ENCODE peak calls at places on chromosomes 2 and 18, in seven cellular contexts. U is GF-D8, X is GM10248, G is DND-41, O is lower leg skin, T is WTC11, Z is NCI-H1105 treated with DMSO at 0.1 percent for 48 hours. F is an unnamed sample.

GRCh38 chr2:72004976-72005375 is 142.7 kb downstream of the CYP26B1 start:
- DNase-seq in U (no peak), G (no peak), O (no peak), T (no peak), X (no peak), Z (no peak), F (peak; percentile 59)

GRCh38 chr2:219460424-219460926 is 25.8 kb downstream of the SPEG start:
- DNase-seq in X (no peak), T (peak; percentile 69), O (no peak), Z (no peak), U (no peak), G (no peak), F (peak; percentile 92)

GRCh38 chr18:44700652-44701051 is 20.0 kb downstream of the SETBP1 start:
- DNase-seq in G (no peak), U (no peak), X (peak; percentile 38), Z (no peak), T (no peak), O (no peak), F (no peak)

GRCh38 chr18:49023938-49024341 is 73.2 kb upstream of the SMAD7 start:
- DNase-seq in X (no peak), Z (no peak), G (no peak), O (peak; percentile 6), U (no peak), T (no peak), F (peak; percentile 37)

GRCh38 chr2:150487537-150488429 is at the start of gene RND3:
- DNase-seq in O (peak; percentile 99), U (no peak), T (peak; percentile 96), X (peak; percentile 61), G (peak; percentile 39), Z (peak; percentile 97), F (peak; percentile 98)

GRCh38 chr2:23649819-23650218 is 264.8 kb downstream of the KLHL29 start:
- DNase-seq in O (no peak), U (no peak), G (peak; percentile 41), X (no peak), Z (no peak), T (no peak), F (no peak)

GRCh38 chr18:10116574-10116973 is 202.8 kb downstream of the VAPA start:
- DNase-seq in O (no peak), G (no peak), Z (no peak), U (no peak), T (no peak), X (no peak), F (no peak)

GRCh38 chr2:45723857-45724256 is 72.4 kb downstream of the PRKCE start:
- DNase-seq in X (no peak), U (no peak), G (no peak), Z (no peak), O (no peak), T (no peak), F (no peak)

GRCh38 chr2:119491776-119492525 is 32.3 kb downstream of the SCTR start:
- DNase-seq in T (no peak), O (no peak), Z (no peak), X (no peak), U (no peak), G (no peak), F (peak; percentile 84)

GRCh38 chr2:219107837-219108236 is 47.1 kb upstream of the IHH start:
- DNase-seq in Z (no peak), U (no peak), G (no peak), X (no peak), T (no peak), O (no peak), F (no peak)

GRCh38 chr2:147636238-147636887 is 208.5 kb upstream of the ACVR2A start:
- DNase-seq in T (no peak), X (no peak), Z (no peak), G (no peak), U (no peak), O (no peak), F (no peak)

GRCh38 chr2:70904371-70905216 is 31.1 kb upstream of the ATP6V1B1 start:
- DNase-seq in Z (no peak), G (no peak), U (no peak), X (peak; percentile 5), O (no peak), T (peak; percentile 62), F (peak; percentile 81)

GRCh38 chr2:163734911-163735691 is 707 bp downstream of the FIGN start:
- DNase-seq in X (no peak), O (no peak), G (no peak), U (no peak), Z (peak; percentile 27), T (no peak), F (peak; percentile 47)

GRCh38 chr2:55839182-55839819 is 84.3 kb downstream of the EFEMP1 start:
- DNase-seq in G (no peak), U (no peak), T (peak; percentile 8), Z (peak; percentile 96), O (no peak), X (no peak), F (peak; percentile 57)

GRCh38 chr2:142819411-142819810 is 58.1 kb upstream of the KYNU start:
- DNase-seq in Z (no peak), X (no peak), T (no peak), U (no peak), O (no peak), G (no peak), F (no peak)

GRCh38 chr2:9419558-9419957 is 3.8 kb downstream of the ITGB1BP1 start:
- DNase-seq in U (no peak), X (no peak), T (no peak), O (no peak), Z (no peak), G (no peak), F (no peak)

GRCh38 chr2:61420986-61421546 is 49.8 kb downstream of the USP34 start:
- DNase-seq in Z (no peak), T (no peak), G (no peak), O (no peak), U (peak; percentile 29), X (no peak), F (no peak)

GRCh38 chr2:160719116-160719515 is 225.5 kb upstream of the RBMS1 start:
- DNase-seq in G (peak; percentile 11), X (no peak), Z (no peak), O (no peak), U (no peak), T (no peak), F (peak; percentile 54)

GRCh38 chr2:88003074-88003755 is 13.1 kb downstream of the RNU2-63P start:
- DNase-seq in T (peak; percentile 57), U (no peak), G (no peak), X (no peak), O (no peak), Z (no peak), F (peak; percentile 83)